ENCODE peak calls at places on chromosomes 12 and 14, in four cellular contexts. X, G, J and N are unnamed samples.

GRCh38 chr14:35212471-35213142 is 79.6 kb upstream of the PSMA6 start:
- DNase-seq in X (no peak), J (no peak), G (no peak), N (no peak)

GRCh38 chr14:91911474-91912032 is 35.9 kb downstream of the FBLN5 start:
- DNase-seq in X (no peak), J (peak), G (no peak), N (no peak)

GRCh38 chr14:55099741-55100140 is 29.3 kb upstream of the LGALS3 start:
- DNase-seq in X (no peak), G (no peak), J (no peak), N (no peak)

GRCh38 chr12:102528111-102528510 is 47.7 kb upstream of the IGF1 start:
- DNase-seq in G (no peak), X (no peak), J (no peak), N (no peak)

GRCh38 chr14:44966601-44967336 is 4.8 kb downstream of the TOGARAM1 start:
- DNase-seq in G (no peak), J (peak), X (no peak), N (no peak)

GRCh38 chr12:114684098-114684869 is at the start of gene TBX3:
- DNase-seq in J (peak), X (peak), G (peak), N (peak)

GRCh38 chr14:88032373-88032772 is 27.4 kb downstream of the GPR65 start:
- DNase-seq in G (no peak), X (no peak), J (no peak), N (no peak)

GRCh38 chr12:14905269-14906004 is 19.8 kb upstream of the MGP start:
- DNase-seq in J (no peak), X (no peak), G (peak), N (no peak)

GRCh38 chr12:97502600-97502999 is 40.0 kb downstream of the RMST start:
- DNase-seq in X (no peak), G (no peak), J (no peak), N (no peak)

GRCh38 chr14:59343585-59343984 is 121.6 kb downstream of the GPR135 start:
- DNase-seq in J (no peak), X (no peak), G (peak), N (no peak)

GRCh38 chr12:52401526-52401925 is 4.6 kb downstream of the KRT82 start:
- DNase-seq in G (no peak), X (no peak), J (no peak), N (no peak)

GRCh38 chr14:93036652-93037341 is 78.9 kb downstream of the ITPK1 start:
- DNase-seq in J (peak), X (no peak), G (no peak), N (no peak)

GRCh38 chr12:4867384-4867783 is 42.3 kb upstream of the KCNA1 start:
- DNase-seq in J (no peak), G (no peak), X (no peak), N (no peak)

GRCh38 chr12:3133410-3133793 is 56.2 kb downstream of the TSPAN9 start:
- DNase-seq in X (no peak), J (no peak), G (no peak), N (no peak)

GRCh38 chr12:51163795-51164194 is 9.1 kb downstream of the TFCP2 start:
- DNase-seq in J (no peak), G (no peak), X (no peak), N (no peak)

GRCh38 chr12:5154091-5154490 is 110.4 kb downstream of the KCNA5 start:
- DNase-seq in X (no peak), G (no peak), J (peak), N (peak)

GRCh38 chr12:116559080-116559329 is 176 bp upstream of the MAP1LC3B2 start:
- DNase-seq in J (no peak), X (no peak), G (no peak), N (no peak)

GRCh38 chr14:100893760-100894159 is 9.8 kb downstream of the RTL1 start:
- DNase-seq in G (no peak), X (no peak), J (no peak), N (no peak)

GRCh38 chr12:60144395-60144794 is 548.6 kb downstream of the SLC16A7 start:
- DNase-seq in J (no peak), X (no peak), G (no peak), N (no peak)

GRCh38 chr12:18750087-18750486 is 12.2 kb downstream of the CAPZA3 start:
- DNase-seq in X (no peak), J (no peak), G (no peak), N (no peak)

GRCh38 chr12:12927211-12928079 is 24.5 kb downstream of the GPRC5D start:
- DNase-seq in J (no peak), X (peak), G (peak), N (no peak)

GRCh38 chr12:115341442-115341841 is 657.5 kb upstream of the TBX3 start:
- DNase-seq in J (no peak), G (peak), X (no peak), N (no peak)

GRCh38 chr14:95057851-95058250 is 99.5 kb downstream of the DICER1 start:
- DNase-seq in X (no peak), J (no peak), G (no peak), N (no peak)

GRCh38 chr14:74656964-74657363 is 44.9 kb upstream of the LTBP2 start:
- DNase-seq in J (no peak), G (no peak), X (no peak), N (no peak)

GRCh38 chr12:62602445-62603060 is 135.9 kb downstream of the MON2 start:
- DNase-seq in J (peak), G (peak), X (peak), N (peak)

GRCh38 chr12:62601765-62602444 is 135.3 kb downstream of the MON2 start:
- DNase-seq in X (no peak), J (no peak), G (no peak), N (no peak)

GRCh38 chr12:62598846-62599245 is 132.2 kb downstream of the MON2 start:
- DNase-seq in J (no peak), X (no peak), G (no peak), N (no peak)

GRCh38 chr12:62597253-62597652 is 130.6 kb downstream of the MON2 start:
- DNase-seq in G (no peak), J (no peak), X (no peak), N (no peak)

DNA sequence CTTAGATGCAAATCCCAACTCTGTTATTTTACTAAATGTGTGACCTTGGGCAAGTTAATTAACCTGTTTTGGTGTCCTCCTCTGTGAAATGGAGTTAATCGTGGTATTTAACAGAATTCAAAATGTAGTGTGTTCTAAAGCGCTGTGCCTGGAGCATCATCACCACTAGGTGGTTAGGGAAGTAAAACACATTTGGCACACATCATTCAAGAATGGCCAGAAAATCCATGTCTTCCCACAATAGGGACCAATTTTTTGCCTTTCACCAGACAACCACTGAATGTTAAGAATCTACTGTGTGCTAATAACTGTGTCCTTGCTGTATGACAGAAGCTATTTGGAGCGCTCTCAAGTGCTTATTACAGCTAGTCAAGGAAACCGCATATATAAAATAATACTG is 133.4 kb downstream of the MON2 start:
- DNase-seq in J (no peak), X (no peak), G (no peak), N (no peak)
- TF ChIP-seq CTCF in J (peak), X (peak), G (no peak), N (peak)

GRCh38 chr14:96225745-96226151 is 21.1 kb downstream of the BDKRB2 start:
- DNase-seq in X (peak), G (peak), J (peak), N (peak)
- TF ChIP-seq CTCF in X (peak), G (no peak), J (peak), N (peak)

GRCh38 chr14:41285193-41285748 is 321.4 kb upstream of the LRFN5 start:
- DNase-seq in G (no peak), J (peak), X (peak), N (no peak)

DNA sequence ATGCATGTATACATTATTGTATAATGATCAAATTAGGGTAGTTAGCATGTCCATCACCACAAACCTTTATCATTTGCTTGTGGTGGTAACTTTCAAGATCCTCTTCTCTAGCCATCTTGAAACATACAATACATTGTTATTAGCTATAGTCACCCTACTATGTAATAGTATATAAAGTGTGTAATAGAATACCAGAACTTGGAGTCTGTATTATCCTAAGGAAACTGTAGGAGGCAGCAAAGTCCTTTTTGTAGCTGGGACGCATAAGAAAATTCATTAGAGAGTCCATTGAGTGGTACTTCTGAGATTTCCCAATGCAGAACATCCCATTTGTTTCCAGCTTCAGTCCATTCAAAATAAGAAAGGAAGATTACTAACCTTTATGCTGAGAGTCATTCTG is 325.9 kb upstream of the LRFN5 start:
- DNase-seq in J (peak), G (no peak), X (no peak), N (no peak)
- TF ChIP-seq CTCF in J (peak), G (no peak), X (peak), N (peak)

GRCh38 chr12:105725054-105725453 is 394.6 kb downstream of the C12orf75 start:
- DNase-seq in J (no peak), X (no peak), G (no peak), N (no peak)

GRCh38 chr12:105724651-105725050 is 394.2 kb downstream of the C12orf75 start:
- DNase-seq in X (no peak), J (no peak), G (no peak), N (no peak)

GRCh38 chr12:105721915-105722314 is 391.4 kb downstream of the C12orf75 start:
- DNase-seq in J (no peak), X (no peak), G (no peak), N (no peak)

GRCh38 chr12:105723066-105723465 is 392.6 kb downstream of the C12orf75 start:
- DNase-seq in G (no peak), X (no peak), J (peak), N (no peak)

GRCh38 chr12:105723534-105723933 is 393.0 kb downstream of the C12orf75 start:
- DNase-seq in X (no peak), G (no peak), J (no peak), N (no peak)
- TF ChIP-seq CTCF in X (no peak), G (no peak), J (no peak), N (no peak)

DNA sequence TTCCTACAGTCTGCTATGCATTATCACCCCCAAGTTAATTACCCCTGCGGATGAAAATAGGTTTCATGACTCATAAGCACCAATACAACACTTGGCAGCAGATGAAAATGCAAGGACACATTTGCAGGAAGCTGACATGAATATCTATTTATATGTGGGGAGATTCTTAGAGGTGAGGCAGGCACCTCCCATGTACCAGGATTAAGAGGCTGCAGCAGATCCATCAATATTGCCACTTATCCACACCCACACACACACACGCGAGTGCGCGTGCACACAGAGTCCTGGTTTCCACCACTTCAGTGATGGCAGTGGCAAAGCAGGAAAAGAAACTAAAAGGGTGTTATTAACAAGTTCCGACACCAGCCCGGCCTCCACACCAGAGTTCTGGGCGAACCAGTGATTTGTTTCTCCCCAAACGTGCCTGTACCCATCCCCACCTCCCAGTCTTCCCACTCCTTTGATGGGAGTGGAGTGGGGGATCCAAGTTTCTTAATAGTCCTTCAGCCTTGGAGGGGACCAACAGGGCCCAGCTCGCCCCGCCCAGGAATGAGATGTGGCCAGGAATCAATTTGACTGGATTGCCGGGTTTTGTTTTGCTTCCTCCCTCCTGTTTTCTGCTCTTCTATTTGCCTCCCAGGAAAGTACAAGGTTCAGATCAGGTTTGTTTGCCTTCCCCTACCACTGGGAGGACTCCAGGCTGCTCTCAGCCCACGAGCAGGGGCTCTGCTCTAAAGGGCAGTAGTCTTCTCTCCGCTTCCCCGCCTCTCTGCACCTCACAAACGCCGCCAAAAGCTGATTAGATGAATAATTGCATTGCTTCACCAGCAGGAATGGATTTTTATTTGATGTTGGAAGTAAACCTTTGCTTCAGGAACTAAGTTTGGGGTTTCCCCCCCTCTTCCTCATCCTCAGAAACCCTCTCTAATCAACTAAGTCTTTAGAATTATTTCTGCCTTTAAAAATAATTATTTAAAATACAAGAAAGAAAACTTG is 5.2 kb downstream of the IRF2BPL start:
- DNase-seq in X (peak), J (peak), G (no peak), N (no peak)
- TF ChIP-seq CTCF in X (peak), J (peak), G (peak), N (no peak)

GRCh38 chr12:33609910-33610309 is 170.3 kb upstream of the SYT10 start:
- DNase-seq in G (no peak), X (no peak), J (no peak), N (no peak)

DNA sequence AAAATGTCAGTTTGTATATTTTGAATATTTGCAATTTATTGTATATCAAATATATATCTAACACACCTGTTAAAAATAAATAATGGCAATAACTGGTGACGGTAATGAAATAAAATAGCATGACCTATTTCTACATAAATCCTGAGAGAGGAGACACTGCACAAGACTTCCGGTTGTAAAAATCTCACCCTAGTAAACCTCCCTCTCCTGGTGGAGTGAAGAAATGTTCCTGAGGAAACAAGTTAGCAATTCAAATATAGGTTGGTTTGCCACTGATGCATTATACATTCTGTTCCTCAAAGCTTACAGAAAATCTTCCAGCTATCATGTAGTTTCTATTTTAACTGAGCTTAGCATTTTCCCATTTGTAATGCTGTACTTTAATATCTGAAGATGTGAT is 166.2 kb upstream of the SYT10 start:
- DNase-seq in J (peak), X (no peak), G (no peak), N (no peak)
- TF ChIP-seq CTCF in J (peak), X (peak), G (peak), N (peak)

GRCh38 chr14:99327050-99327449 is 55.1 kb upstream of the BCL11B start:
- DNase-seq in G (no peak), J (no peak), X (no peak), N (no peak)
- TF ChIP-seq CTCF in G (no peak), J (peak), X (no peak), N (no peak)

GRCh38 chr14:68297011-68297410 is 477.4 kb downstream of the RAD51B start:
- DNase-seq in G (no peak), X (no peak), J (no peak), N (no peak)

GRCh38 chr14:68295316-68295816 is 475.8 kb downstream of the RAD51B start:
- DNase-seq in J (peak), X (no peak), G (peak), N (no peak)

GRCh38 chr14:68300608-68301007 is 481.0 kb downstream of the RAD51B start:
- DNase-seq in X (no peak), J (no peak), G (no peak), N (no peak)

GRCh38 chr14:68293404-68293803 is 473.8 kb downstream of the RAD51B start:
- DNase-seq in X (no peak), G (no peak), J (no peak), N (no peak)

GRCh38 chr14:68297871-68298468 is 478.4 kb downstream of the RAD51B start:
- DNase-seq in G (no peak), X (no peak), J (peak), N (no peak)
- TF ChIP-seq CTCF in G (peak), X (no peak), J (peak), N (no peak)

DNA sequence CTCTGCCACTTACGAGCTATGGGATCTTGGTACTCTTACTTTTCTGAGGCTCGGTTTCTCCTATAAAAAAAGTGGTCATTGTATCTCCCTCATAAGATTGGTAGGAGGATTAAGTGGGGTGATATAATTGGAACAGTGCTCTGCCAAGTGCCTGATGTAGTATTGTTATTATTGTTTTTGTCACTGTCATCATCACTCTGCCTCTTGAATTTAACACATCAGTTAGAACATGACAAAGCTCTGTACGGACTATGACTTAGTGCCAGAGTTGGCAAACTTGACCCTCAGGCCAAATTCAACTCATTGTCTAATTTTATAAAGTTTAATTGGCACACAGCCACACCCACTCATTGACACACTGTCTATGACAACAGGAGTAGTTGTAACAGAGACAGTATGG is 229.0 kb upstream of the NOS1 start:
- DNase-seq in J (no peak), G (no peak), X (no peak), N (no peak)
- TF ChIP-seq CTCF in J (no peak), G (no peak), X (no peak), N (no peak)